ENCODE peak calls at places on chromosomes 11 and 22, in seven cellular contexts. N, B, C, T, A, Q and V are unnamed samples.

GRCh38 chr11:44726278-44727113 is at the start of gene TSPAN18:
- DNase-seq in N (no peak), B (no peak), C (no peak), T (no peak), A (no peak), Q (peak), V (no peak)

GRCh38 chr22:37018815-37019308 is 385 bp downstream of the TST start:
- DNase-seq in N (peak), B (peak), C (peak), T (no peak), A (no peak), Q (peak), V (no peak)

GRCh38 chr11:134794192-134794591 is 382.1 kb upstream of the B3GAT1 start:
- DNase-seq in N (no peak), B (no peak), C (no peak), T (no peak), A (no peak), Q (no peak), V (no peak)

GRCh38 chr22:50622723-50623327 is 5.1 kb downstream of the ARSA start:
- DNase-seq in N (no peak), B (no peak), C (no peak), T (peak), A (no peak), Q (no peak), V (no peak)

GRCh38 chr11:63944987-63945386 is 6.2 kb downstream of the NAA40 start:
- DNase-seq in N (no peak), B (peak), C (no peak), T (no peak), A (no peak), Q (no peak), V (no peak)

GRCh38 chr11:1152316-1153104 is 5.2 kb upstream of the MUC5AC start:
- DNase-seq in N (peak), B (peak), C (peak), T (no peak), A (no peak), Q (no peak), V (no peak)

GRCh38 chr11:121464352-121464946 is 11.7 kb upstream of the SORL1-AS1 start:
- DNase-seq in N (peak), B (peak), C (peak), T (peak), A (peak), Q (no peak), V (peak)

GRCh38 chr11:99739464-99740089 is 718.8 kb downstream of the CNTN5 start:
- DNase-seq in N (peak), B (peak), C (peak), T (no peak), A (peak), Q (peak), V (no peak)

GRCh38 chr22:42080287-42080686 is 787 bp downstream of the SMDT1 start:
- DNase-seq in N (peak), B (peak), C (peak), T (no peak), A (peak), Q (no peak), V (no peak)

GRCh38 chr22:31739795-31740201 is 10.1 kb downstream of the PRR14L start:
- DNase-seq in N (no peak), B (no peak), C (no peak), T (no peak), A (no peak), Q (no peak), V (no peak)

GRCh38 chr11:117232022-117232878 is at the start of the genes PCSK7 and RNF214:
- DNase-seq in N (peak), B (peak), C (peak), T (no peak), A (peak), Q (peak), V (no peak)

GRCh38 chr22:19995611-19996339 is 20.8 kb downstream of the ARVCF start:
- DNase-seq in N (peak), B (peak), C (no peak), T (no peak), A (no peak), Q (no peak), V (no peak)

GRCh38 chr11:35614949-35615569 is 3.2 kb upstream of the FJX1 start:
- DNase-seq in N (no peak), B (no peak), C (peak), T (no peak), A (no peak), Q (no peak), V (no peak)

GRCh38 chr11:6666302-6667183 is 10.9 kb upstream of the DCHS1 start:
- DNase-seq in N (no peak), B (no peak), C (no peak), T (no peak), A (no peak), Q (no peak), V (no peak)

GRCh38 chr11:6319001-6319878 is 1.1 kb downstream of the CAVIN3 start:
- DNase-seq in N (peak), B (peak), C (no peak), T (no peak), A (no peak), Q (peak), V (no peak)

GRCh38 chr11:45209904-45210699 is 63.7 kb downstream of the PRDM11 start:
- DNase-seq in N (peak), B (peak), C (no peak), T (no peak), A (no peak), Q (peak), V (no peak)

GRCh38 chr11:86291466-86292262 is 10.4 kb upstream of the HIKESHI start:
- DNase-seq in N (peak), B (peak), C (peak), T (peak), A (no peak), Q (peak), V (no peak)

GRCh38 chr11:124669193-124669592 is 4.3 kb downstream of the SIAE start:
- DNase-seq in N (peak), B (peak), C (peak), T (peak), A (no peak), Q (peak), V (no peak)

GRCh38 chr22:20396639-20397038 is 2.7 kb downstream of the ZNF74 start:
- DNase-seq in N (peak), B (peak), C (no peak), T (no peak), A (no peak), Q (no peak), V (no peak)

GRCh38 chr22:32204856-32205722 is at the start of gene RFPL2:
- DNase-seq in N (no peak), B (peak), C (no peak), T (peak), A (no peak), Q (peak), V (no peak)

GRCh38 chr11:133693110-133693509 is 152.2 kb downstream of the SPATA19 start:
- DNase-seq in N (no peak), B (no peak), C (no peak), T (no peak), A (no peak), Q (no peak), V (no peak)

GRCh38 chr11:17063171-17064002 is 14.1 kb downstream of the RPS13 start:
- DNase-seq in N (peak), B (peak), C (peak), T (peak), A (no peak), Q (peak), V (no peak)

GRCh38 chr11:118621071-118621815 is 13.8 kb downstream of the PHLDB1 start:
- DNase-seq in N (peak), B (peak), C (peak), T (peak), A (peak), Q (peak), V (no peak)

GRCh38 chr11:64918056-64918455 is 1.0 kb upstream of the ATG2A start:
- DNase-seq in N (peak), B (peak), C (peak), T (no peak), A (no peak), Q (no peak), V (no peak)

GRCh38 chr11:64322925-64323260 is 5.0 kb downstream of the PRDX5 start:
- DNase-seq in N (no peak), B (no peak), C (no peak), T (no peak), A (no peak), Q (no peak), V (no peak)

GRCh38 chr11:15627560-15627959 is 512.8 kb downstream of the INSC start:
- DNase-seq in N (peak), B (peak), C (peak), T (no peak), A (no peak), Q (no peak), V (no peak)

GRCh38 chr11:123587044-123587443 is 67.4 kb downstream of the SCN3B start:
- DNase-seq in N (no peak), B (peak), C (peak), T (no peak), A (no peak), Q (no peak), V (no peak)

GRCh38 chr11:2300936-2301630 is 635 bp downstream of the C11orf21 start:
- DNase-seq in N (no peak), B (no peak), C (no peak), T (no peak), A (no peak), Q (no peak), V (no peak)

GRCh38 chr11:1435820-1436467 is 46.2 kb downstream of the BRSK2 start:
- DNase-seq in N (no peak), B (no peak), C (no peak), T (no peak), A (no peak), Q (no peak), V (no peak)

GRCh38 chr11:92475824-92476223 is 251.2 kb downstream of the FAT3 start:
- DNase-seq in N (no peak), B (no peak), C (no peak), T (no peak), A (no peak), Q (no peak), V (no peak)

GRCh38 chr11:95239871-95240648 is 9.1 kb upstream of the SESN3 start:
- DNase-seq in N (no peak), B (no peak), C (no peak), T (no peak), A (no peak), Q (no peak), V (no peak)

GRCh38 chr22:18058770-18059169 is 19.0 kb upstream of the PEX26 start:
- DNase-seq in N (no peak), B (no peak), C (no peak), T (no peak), A (no peak), Q (no peak), V (no peak)

GRCh38 chr22:18056802-18057474 is 20.9 kb upstream of the PEX26 start:
- DNase-seq in N (no peak), B (no peak), C (no peak), T (no peak), A (no peak), Q (no peak), V (no peak)

GRCh38 chr22:18055619-18056160 is 22.1 kb upstream of the PEX26 start:
- DNase-seq in N (no peak), B (no peak), C (no peak), T (no peak), A (no peak), Q (no peak), V (no peak)

GRCh38 chr22:18057568-18058209 is 20.1 kb upstream of the PEX26 start:
- DNase-seq in N (peak), B (peak), C (peak), T (peak), A (peak), Q (no peak), V (peak)

GRCh38 chr22:18056161-18056666 is 21.6 kb upstream of the PEX26 start:
- DNase-seq in N (peak), B (peak), C (peak), T (no peak), A (no peak), Q (no peak), V (no peak)
- TF ChIP-seq CTCF in N (no peak), B (no peak), C (no peak), T (no peak), A (no peak), Q (no peak), V (no peak)

DNA sequence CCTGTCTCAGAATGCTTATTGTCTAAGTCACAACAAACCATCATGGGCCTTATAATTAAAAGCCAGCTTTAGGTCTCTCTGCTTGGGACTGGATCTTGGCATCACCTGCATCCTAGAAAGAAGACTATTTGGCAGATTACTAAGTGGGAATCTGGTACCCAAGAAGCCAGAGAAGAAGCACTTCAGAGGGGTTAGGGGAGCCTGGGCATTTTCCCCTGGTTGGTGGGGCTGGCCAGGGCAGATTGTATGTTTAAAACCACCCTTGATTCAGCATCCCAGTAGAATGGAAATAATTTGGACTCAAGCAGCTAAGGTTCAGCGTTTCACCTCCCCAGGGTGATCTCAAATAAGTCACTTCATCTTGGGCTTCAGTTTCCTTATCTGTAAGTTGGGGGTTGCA is 193.7 kb downstream of the MIAT start:
- DNase-seq in N (no peak), B (no peak), C (no peak), T (no peak), A (no peak), Q (no peak), V (no peak)
- TF ChIP-seq CTCF in N (no peak), B (no peak), C (no peak), T (no peak), A (no peak), Q (no peak), V (no peak)

GRCh38 chr11:130002846-130003716 is 446 bp upstream of the PRDM10 start:
- DNase-seq in N (peak), B (peak), C (peak), T (peak), A (peak), Q (peak), V (peak)
- TF ChIP-seq CTCF in N (no peak), B (no peak), C (peak), T (no peak), A (no peak), Q (no peak), V (no peak)

GRCh38 chr11:120425527-120425926 is 86.0 kb upstream of the GRIK4 start:
- DNase-seq in N (no peak), B (no peak), C (no peak), T (no peak), A (no peak), Q (no peak), V (no peak)

GRCh38 chr11:120424185-120424969 is 87.2 kb upstream of the GRIK4 start:
- DNase-seq in N (no peak), B (peak), C (peak), T (no peak), A (no peak), Q (no peak), V (no peak)

GRCh38 chr11:120420572-120420971 is 84.4 kb downstream of the ARHGEF12 start:
- DNase-seq in N (no peak), B (peak), C (no peak), T (no peak), A (no peak), Q (no peak), V (no peak)

DNA sequence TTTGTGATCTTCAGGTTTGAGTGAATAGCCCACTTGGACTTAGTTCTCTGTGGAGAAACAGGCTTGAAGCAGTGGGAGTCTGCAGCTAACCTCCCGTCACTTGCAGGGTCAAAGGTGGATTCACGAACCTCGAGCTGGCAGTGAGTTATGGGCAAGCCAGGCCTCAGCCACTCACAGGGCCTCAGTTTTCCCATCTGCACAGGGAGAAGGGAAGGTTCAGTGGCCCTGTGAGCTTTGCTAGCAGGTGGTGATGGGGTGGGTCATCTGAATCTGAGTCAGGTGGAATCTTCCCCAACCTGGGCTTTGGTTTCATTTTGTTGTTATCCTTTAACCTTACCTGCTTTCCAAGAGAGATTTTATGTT is 86.6 kb upstream of the GRIK4 start:
- DNase-seq in N (no peak), B (no peak), C (no peak), T (no peak), A (no peak), Q (no peak), V (no peak)
- TF ChIP-seq CTCF in N (no peak), B (no peak), C (no peak), T (no peak), A (no peak), Q (no peak), V (no peak)

DNA sequence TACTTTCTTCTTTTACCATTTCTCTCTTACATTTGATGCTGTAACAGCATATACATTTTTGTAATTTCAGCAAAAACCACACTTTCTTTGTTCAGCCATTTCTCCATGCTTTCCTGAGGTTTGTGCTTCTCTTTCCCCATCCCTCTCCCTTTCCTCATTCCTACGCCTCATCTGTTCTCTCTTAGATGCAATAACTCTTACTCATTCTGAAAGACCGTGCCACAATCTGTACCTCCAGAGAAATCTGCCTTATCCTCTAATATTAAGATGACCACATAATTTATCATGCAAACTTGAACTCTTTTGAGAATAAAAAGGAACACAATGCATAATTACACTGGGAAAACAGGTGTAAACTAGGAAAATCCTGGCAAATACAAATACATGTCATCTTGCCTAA is 588.9 kb downstream of the JRKL start:
- DNase-seq in N (no peak), B (no peak), C (no peak), T (no peak), A (no peak), Q (no peak), V (no peak)
- TF ChIP-seq CTCF in N (no peak), B (no peak), C (no peak), T (no peak), A (no peak), Q (no peak), V (no peak)